ENCODE peak calls at places on chromosomes 5 and 9, in ten cellular contexts. One of them, this sample, is unnamed.
A peak's percentile ranks its signal among the peaks of the same experiment; 100 is the strongest.

GRCh38 chr5:94362857-94363256 is 255.5 kb downstream of the KIAA0825 start:
- DNase-seq in A549: peak; percentile 26
- DNase-seq in GM12878: no peak
- DNase-seq in IMR-90: no peak
- DNase-seq in GM12891: no peak
- DNase-seq in heart left ventricle: no peak
- DNase-seq in Peyer's patch: no peak
- DNase-seq in breast epithelium: no peak
- DNase-seq in body of pancreas: no peak
- DNase-seq in tibial nerve: no peak
- DNase-seq in this sample: no peak

GRCh38 chr9:71765693-71766092 is 2.6 kb downstream of the CEMIP2 start:
- DNase-seq in A549: no peak
- DNase-seq in GM12878: no peak
- DNase-seq in IMR-90: peak; percentile 72
- DNase-seq in GM12891: no peak
- DNase-seq in heart left ventricle: no peak
- DNase-seq in Peyer's patch: no peak
- DNase-seq in breast epithelium: no peak
- DNase-seq in body of pancreas: no peak
- DNase-seq in tibial nerve: no peak
- DNase-seq in this sample: no peak

GRCh38 chr9:91222457-91222856 is 139.3 kb downstream of the AUH start:
- DNase-seq in A549: no peak
- DNase-seq in GM12878: no peak
- DNase-seq in IMR-90: no peak
- DNase-seq in GM12891: no peak
- DNase-seq in heart left ventricle: no peak
- DNase-seq in Peyer's patch: no peak
- DNase-seq in breast epithelium: no peak
- DNase-seq in body of pancreas: no peak
- DNase-seq in tibial nerve: no peak
- DNase-seq in this sample: no peak

GRCh38 chr5:157729858-157730257 is 1.4 kb upstream of the THG1L start:
- DNase-seq in A549: no peak
- DNase-seq in GM12878: peak; percentile 83
- DNase-seq in IMR-90: no peak
- DNase-seq in GM12891: no peak
- DNase-seq in heart left ventricle: no peak
- DNase-seq in Peyer's patch: no peak
- DNase-seq in breast epithelium: no peak
- DNase-seq in body of pancreas: no peak
- DNase-seq in tibial nerve: no peak
- DNase-seq in this sample: no peak

GRCh38 chr5:132526290-132526973 is 16.9 kb downstream of the IL5 start:
- DNase-seq in A549: peak; percentile 59
- DNase-seq in GM12878: peak; percentile 53
- DNase-seq in IMR-90: peak; percentile 50
- DNase-seq in GM12891: no peak
- DNase-seq in heart left ventricle: no peak
- DNase-seq in Peyer's patch: no peak
- DNase-seq in breast epithelium: no peak
- DNase-seq in body of pancreas: peak; percentile 38
- DNase-seq in tibial nerve: peak; percentile 75
- DNase-seq in this sample: peak; percentile 64

GRCh38 chr9:114968710-114969109 is 38.3 kb upstream of the TNFSF8 start:
- DNase-seq in A549: no peak
- DNase-seq in GM12878: no peak
- DNase-seq in IMR-90: peak; percentile 17
- DNase-seq in GM12891: no peak
- DNase-seq in heart left ventricle: no peak
- DNase-seq in Peyer's patch: no peak
- DNase-seq in breast epithelium: no peak
- DNase-seq in body of pancreas: no peak
- DNase-seq in tibial nerve: no peak
- DNase-seq in this sample: no peak

GRCh38 chr9:121771418-121771817 is 120.0 kb downstream of the DAB2IP start:
- DNase-seq in A549: no peak
- DNase-seq in GM12878: no peak
- DNase-seq in IMR-90: no peak
- DNase-seq in GM12891: no peak
- DNase-seq in heart left ventricle: peak; percentile 51
- DNase-seq in Peyer's patch: no peak
- DNase-seq in breast epithelium: peak; percentile 39
- DNase-seq in body of pancreas: no peak
- DNase-seq in tibial nerve: no peak
- DNase-seq in this sample: no peak

GRCh38 chr9:87542180-87542579 is 44.5 kb downstream of the DAPK1 start:
- DNase-seq in A549: no peak
- DNase-seq in GM12878: no peak
- DNase-seq in IMR-90: no peak
- DNase-seq in GM12891: no peak
- DNase-seq in heart left ventricle: no peak
- DNase-seq in Peyer's patch: no peak
- DNase-seq in breast epithelium: no peak
- DNase-seq in body of pancreas: no peak
- DNase-seq in tibial nerve: no peak
- DNase-seq in this sample: no peak

GRCh38 chr9:131762356-131762932 is 22.6 kb upstream of the RAPGEF1 start:
- DNase-seq in A549: peak; percentile 66
- DNase-seq in GM12878: no peak
- DNase-seq in IMR-90: peak; percentile 29
- DNase-seq in GM12891: peak; percentile 90
- DNase-seq in heart left ventricle: peak; percentile 89
- DNase-seq in Peyer's patch: peak; percentile 73
- DNase-seq in breast epithelium: peak; percentile 77
- DNase-seq in body of pancreas: peak; percentile 79
- DNase-seq in tibial nerve: peak; percentile 58
- DNase-seq in this sample: no peak

GRCh38 chr9:130927995-130928900 is 10.8 kb downstream of the FIBCD1 start:
- DNase-seq in A549: peak; percentile 81
- DNase-seq in GM12878: peak; percentile 70
- DNase-seq in IMR-90: peak; percentile 72
- DNase-seq in GM12891: peak; percentile 69
- DNase-seq in heart left ventricle: peak; percentile 81
- DNase-seq in Peyer's patch: no peak
- DNase-seq in breast epithelium: no peak
- DNase-seq in body of pancreas: peak; percentile 76
- DNase-seq in tibial nerve: no peak
- DNase-seq in this sample: peak; percentile 49

GRCh38 chr9:118962426-118962825 is 406.8 kb downstream of the BRINP1 start:
- DNase-seq in A549: no peak
- DNase-seq in GM12878: no peak
- DNase-seq in IMR-90: no peak
- DNase-seq in GM12891: no peak
- DNase-seq in heart left ventricle: no peak
- DNase-seq in Peyer's patch: no peak
- DNase-seq in breast epithelium: no peak
- DNase-seq in body of pancreas: no peak
- DNase-seq in tibial nerve: no peak
- DNase-seq in this sample: no peak

GRCh38 chr9:87197349-87198130 is 250.2 kb upstream of the GAS1 start:
- DNase-seq in A549: no peak
- DNase-seq in GM12878: no peak
- DNase-seq in IMR-90: no peak
- DNase-seq in GM12891: no peak
- DNase-seq in heart left ventricle: no peak
- DNase-seq in Peyer's patch: no peak
- DNase-seq in breast epithelium: no peak
- DNase-seq in body of pancreas: no peak
- DNase-seq in tibial nerve: no peak
- DNase-seq in this sample: no peak

GRCh38 chr5:178590924-178591423 is 781 bp upstream of the COL23A1 start:
- DNase-seq in A549: no peak
- DNase-seq in GM12878: no peak
- DNase-seq in IMR-90: peak; percentile 4
- DNase-seq in GM12891: no peak
- DNase-seq in heart left ventricle: no peak
- DNase-seq in Peyer's patch: no peak
- DNase-seq in breast epithelium: no peak
- DNase-seq in body of pancreas: no peak
- DNase-seq in tibial nerve: no peak
- DNase-seq in this sample: no peak

GRCh38 chr5:54311178-54311811 is 922 bp upstream of the ARL15 start:
- DNase-seq in A549: peak; percentile 6
- DNase-seq in GM12878: no peak
- DNase-seq in IMR-90: peak; percentile 26
- DNase-seq in GM12891: no peak
- DNase-seq in heart left ventricle: no peak
- DNase-seq in Peyer's patch: no peak
- DNase-seq in breast epithelium: no peak
- DNase-seq in body of pancreas: no peak
- DNase-seq in tibial nerve: no peak
- DNase-seq in this sample: no peak

GRCh38 chr5:112339761-112340160 is 79.3 kb downstream of the EPB41L4A start:
- DNase-seq in A549: no peak
- DNase-seq in GM12878: no peak
- DNase-seq in IMR-90: no peak
- DNase-seq in GM12891: no peak
- DNase-seq in heart left ventricle: no peak
- DNase-seq in Peyer's patch: no peak
- DNase-seq in breast epithelium: no peak
- DNase-seq in body of pancreas: no peak
- DNase-seq in tibial nerve: no peak
- DNase-seq in this sample: no peak

GRCh38 chr5:38749861-38750260 is 96.0 kb upstream of the OSMR start:
- DNase-seq in A549: no peak
- DNase-seq in GM12878: no peak
- DNase-seq in IMR-90: no peak
- DNase-seq in GM12891: no peak
- DNase-seq in heart left ventricle: no peak
- DNase-seq in Peyer's patch: no peak
- DNase-seq in breast epithelium: no peak
- DNase-seq in body of pancreas: no peak
- DNase-seq in tibial nerve: no peak
- DNase-seq in this sample: no peak

GRCh38 chr5:91101777-91102379 is 281.2 kb downstream of the ARRDC3 start:
- DNase-seq in A549: peak; percentile 88
- DNase-seq in GM12878: peak; percentile 21
- DNase-seq in IMR-90: peak; percentile 84
- DNase-seq in GM12891: peak; percentile 21
- DNase-seq in heart left ventricle: peak; percentile 70
- DNase-seq in Peyer's patch: peak; percentile 23
- DNase-seq in breast epithelium: peak; percentile 61
- DNase-seq in body of pancreas: peak; percentile 69
- DNase-seq in tibial nerve: peak; percentile 82
- DNase-seq in this sample: peak; percentile 32

GRCh38 chr9:95084254-95084934 is 233.1 kb downstream of the FANCC start:
- DNase-seq in A549: no peak
- DNase-seq in GM12878: no peak
- DNase-seq in IMR-90: no peak
- DNase-seq in GM12891: no peak
- DNase-seq in heart left ventricle: no peak
- DNase-seq in Peyer's patch: no peak
- DNase-seq in breast epithelium: no peak
- DNase-seq in body of pancreas: peak; percentile 22
- DNase-seq in tibial nerve: no peak
- DNase-seq in this sample: no peak
- TF ChIP-seq POLR2A in A549: no peak
- TF ChIP-seq POLR2A in GM12878: no peak
- TF ChIP-seq POLR2A in IMR-90: no peak
- TF ChIP-seq POLR2A in GM12891: no peak
- TF ChIP-seq POLR2A in heart left ventricle: no peak
- TF ChIP-seq POLR2A in Peyer's patch: no peak
- TF ChIP-seq POLR2A in breast epithelium: no peak
- TF ChIP-seq POLR2A in body of pancreas: no peak
- TF ChIP-seq POLR2A in tibial nerve: no peak
- TF ChIP-seq POLR2A in this sample: no peak

GRCh38 chr5:59275537-59276276 is 617.8 kb downstream of the PDE4D start:
- DNase-seq in A549: peak; percentile 91
- DNase-seq in GM12878: no peak
- DNase-seq in IMR-90: peak; percentile 6
- DNase-seq in GM12891: no peak
- DNase-seq in heart left ventricle: no peak
- DNase-seq in Peyer's patch: no peak
- DNase-seq in breast epithelium: no peak
- DNase-seq in body of pancreas: peak; percentile 27
- DNase-seq in tibial nerve: peak; percentile 21
- DNase-seq in this sample: peak; percentile 5
- TF ChIP-seq POLR2A in A549: no peak
- TF ChIP-seq POLR2A in GM12878: no peak
- TF ChIP-seq POLR2A in IMR-90: no peak
- TF ChIP-seq POLR2A in GM12891: no peak
- TF ChIP-seq POLR2A in heart left ventricle: no peak
- TF ChIP-seq POLR2A in Peyer's patch: peak; percentile 13
- TF ChIP-seq POLR2A in breast epithelium: no peak
- TF ChIP-seq POLR2A in body of pancreas: peak; percentile 73
- TF ChIP-seq POLR2A in tibial nerve: no peak
- TF ChIP-seq POLR2A in this sample: no peak

DNA sequence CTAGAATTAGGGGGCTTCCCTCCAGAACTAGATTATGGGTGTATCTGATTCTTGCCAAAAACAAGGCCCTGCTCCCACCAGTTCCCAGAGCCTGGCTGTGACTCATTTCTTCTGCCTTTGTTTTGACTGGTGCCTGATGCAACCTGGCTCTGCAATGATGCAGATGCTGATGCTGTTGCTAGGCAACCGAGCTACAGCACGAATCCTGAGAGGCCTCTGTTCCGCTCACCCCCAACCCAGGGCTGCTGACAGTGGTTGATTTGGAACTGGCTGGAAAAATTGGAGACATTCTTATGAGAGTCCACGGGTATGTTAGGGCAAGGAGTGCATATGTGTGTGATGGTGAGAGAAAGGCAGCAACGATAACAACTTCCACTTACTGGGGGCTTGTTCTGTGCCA is 100.3 kb downstream of the NSG2 start:
- DNase-seq in A549: peak; percentile 24
- DNase-seq in GM12878: no peak
- DNase-seq in IMR-90: no peak
- DNase-seq in GM12891: no peak
- DNase-seq in heart left ventricle: no peak
- DNase-seq in Peyer's patch: no peak
- DNase-seq in breast epithelium: no peak
- DNase-seq in body of pancreas: no peak
- DNase-seq in tibial nerve: no peak
- DNase-seq in this sample: no peak
- TF ChIP-seq POLR2A in A549: no peak
- TF ChIP-seq POLR2A in GM12878: no peak
- TF ChIP-seq POLR2A in IMR-90: no peak
- TF ChIP-seq POLR2A in GM12891: no peak
- TF ChIP-seq POLR2A in heart left ventricle: no peak
- TF ChIP-seq POLR2A in Peyer's patch: no peak
- TF ChIP-seq POLR2A in breast epithelium: no peak
- TF ChIP-seq POLR2A in body of pancreas: no peak
- TF ChIP-seq POLR2A in tibial nerve: no peak
- TF ChIP-seq POLR2A in this sample: no peak

GRCh38 chr5:103119765-103120606 is at the start of the genes GIN1 and PPIP5K2:
- DNase-seq in A549: peak; percentile 99
- DNase-seq in GM12878: peak; percentile 98
- DNase-seq in IMR-90: peak; percentile 98
- DNase-seq in GM12891: peak; percentile 28
- DNase-seq in heart left ventricle: peak; percentile 97
- DNase-seq in Peyer's patch: peak; percentile 94
- DNase-seq in breast epithelium: peak; percentile 96
- DNase-seq in body of pancreas: peak; percentile 97
- DNase-seq in tibial nerve: peak; percentile 97
- DNase-seq in this sample: peak; percentile 57
- TF ChIP-seq POLR2A in A549: peak; percentile 66
- TF ChIP-seq POLR2A in GM12878: peak; percentile 75
- TF ChIP-seq POLR2A in IMR-90: peak; percentile 76
- TF ChIP-seq POLR2A in GM12891: peak; percentile 94
- TF ChIP-seq POLR2A in heart left ventricle: no peak
- TF ChIP-seq POLR2A in Peyer's patch: peak; percentile 71
- TF ChIP-seq POLR2A in breast epithelium: no peak
- TF ChIP-seq POLR2A in body of pancreas: peak; percentile 84
- TF ChIP-seq POLR2A in tibial nerve: peak; percentile 52
- TF ChIP-seq POLR2A in this sample: peak; percentile 39

This sample was measured in H54.